ENCODE peak calls at places on chromosomes 6 and 20, in eight cellular contexts. One of them, this sample, is unnamed.

GRCh38 chr20:58100731-58101356 is 127.6 kb downstream of the ANKRD60 start:
- DNase-seq in cardiac fibroblast: no peak
- DNase-seq in uterus: no peak
- DNase-seq in IMR-90: no peak
- DNase-seq in neural crest cell: no peak
- DNase-seq in GM13976: no peak
- DNase-seq in osteocyte: peak
- DNase-seq in dorsolateral prefrontal cortex: no peak
- DNase-seq in this sample: no peak

GRCh38 chr20:51360451-51361230 is 181.9 kb downstream of the NFATC2 start:
- DNase-seq in cardiac fibroblast: peak
- DNase-seq in uterus: no peak
- DNase-seq in IMR-90: peak
- DNase-seq in neural crest cell: no peak
- DNase-seq in GM13976: no peak
- DNase-seq in osteocyte: no peak
- DNase-seq in dorsolateral prefrontal cortex: no peak
- DNase-seq in this sample: no peak

GRCh38 chr6:98526465-98526864 is 307.9 kb upstream of the POU3F2 start:
- DNase-seq in cardiac fibroblast: no peak
- DNase-seq in uterus: no peak
- DNase-seq in IMR-90: no peak
- DNase-seq in neural crest cell: no peak
- DNase-seq in GM13976: no peak
- DNase-seq in osteocyte: no peak
- DNase-seq in dorsolateral prefrontal cortex: no peak
- DNase-seq in this sample: no peak

GRCh38 chr20:48090784-48091183 is 305.5 kb upstream of the SULF2 start:
- DNase-seq in cardiac fibroblast: no peak
- DNase-seq in uterus: no peak
- DNase-seq in IMR-90: no peak
- DNase-seq in neural crest cell: no peak
- DNase-seq in GM13976: no peak
- DNase-seq in osteocyte: no peak
- DNase-seq in dorsolateral prefrontal cortex: no peak
- DNase-seq in this sample: no peak

GRCh38 chr6:26234421-26235239 is 130.4 kb upstream of the BTN3A2 start:
- DNase-seq in cardiac fibroblast: peak
- DNase-seq in uterus: peak
- DNase-seq in IMR-90: peak
- DNase-seq in neural crest cell: peak
- DNase-seq in GM13976: peak
- DNase-seq in osteocyte: no peak
- DNase-seq in dorsolateral prefrontal cortex: no peak
- DNase-seq in this sample: peak

GRCh38 chr6:109632405-109632804 is 58.6 kb downstream of the AK9 start:
- DNase-seq in cardiac fibroblast: no peak
- DNase-seq in uterus: no peak
- DNase-seq in IMR-90: no peak
- DNase-seq in neural crest cell: no peak
- DNase-seq in GM13976: no peak
- DNase-seq in osteocyte: no peak
- DNase-seq in dorsolateral prefrontal cortex: no peak
- DNase-seq in this sample: no peak

GRCh38 chr20:35947489-35947888 is 6.8 kb downstream of the SCAND1 start:
- DNase-seq in cardiac fibroblast: peak
- DNase-seq in uterus: no peak
- DNase-seq in IMR-90: peak
- DNase-seq in neural crest cell: no peak
- DNase-seq in GM13976: no peak
- DNase-seq in osteocyte: no peak
- DNase-seq in dorsolateral prefrontal cortex: no peak
- DNase-seq in this sample: no peak

GRCh38 chr6:134021396-134022122 is 30.9 kb downstream of the SLC2A12 start:
- DNase-seq in cardiac fibroblast: no peak
- DNase-seq in uterus: no peak
- DNase-seq in IMR-90: no peak
- DNase-seq in neural crest cell: no peak
- DNase-seq in GM13976: no peak
- DNase-seq in osteocyte: no peak
- DNase-seq in dorsolateral prefrontal cortex: no peak
- DNase-seq in this sample: no peak

GRCh38 chr6:21201181-21201580 is 392.4 kb upstream of the SOX4 start:
- DNase-seq in cardiac fibroblast: no peak
- DNase-seq in uterus: no peak
- DNase-seq in IMR-90: no peak
- DNase-seq in neural crest cell: no peak
- DNase-seq in GM13976: no peak
- DNase-seq in osteocyte: no peak
- DNase-seq in dorsolateral prefrontal cortex: no peak
- DNase-seq in this sample: no peak

DNA sequence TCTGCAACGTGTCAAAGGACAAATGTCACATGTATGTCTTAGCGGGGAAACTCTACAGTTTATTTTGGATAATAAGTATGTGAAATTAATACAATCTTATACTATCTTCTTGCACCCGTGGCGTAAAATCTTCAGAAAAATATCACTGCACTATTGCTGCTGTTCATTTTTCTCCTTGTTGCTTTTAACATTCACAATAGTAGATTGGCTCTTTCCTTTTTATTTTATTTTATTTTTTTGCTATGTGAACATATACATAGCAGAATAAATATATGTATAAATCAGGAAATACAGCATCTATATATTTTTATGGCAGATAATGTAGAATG is 15.4 kb downstream of the GPR31 start:
- DNase-seq in cardiac fibroblast: no peak
- DNase-seq in uterus: no peak
- DNase-seq in IMR-90: no peak
- DNase-seq in neural crest cell: no peak
- DNase-seq in GM13976: no peak
- DNase-seq in osteocyte: no peak
- DNase-seq in dorsolateral prefrontal cortex: no peak
- DNase-seq in this sample: no peak
- TF ChIP-seq CTCF in cardiac fibroblast: no peak
- TF ChIP-seq CTCF in uterus: no peak
- TF ChIP-seq CTCF in IMR-90: no peak
- TF ChIP-seq CTCF in neural crest cell: peak
- TF ChIP-seq CTCF in GM13976: no peak
- TF ChIP-seq CTCF in osteocyte: no peak
- TF ChIP-seq CTCF in dorsolateral prefrontal cortex: no peak
- TF ChIP-seq CTCF in this sample: no peak

GRCh38 chr6:40588070-40588384 is 863 bp upstream of the LRFN2 start:
- DNase-seq in cardiac fibroblast: no peak
- DNase-seq in uterus: no peak
- DNase-seq in IMR-90: no peak
- DNase-seq in neural crest cell: no peak
- DNase-seq in GM13976: no peak
- DNase-seq in osteocyte: no peak
- DNase-seq in dorsolateral prefrontal cortex: no peak
- DNase-seq in this sample: no peak
- TF ChIP-seq CTCF in cardiac fibroblast: no peak
- TF ChIP-seq CTCF in uterus: no peak
- TF ChIP-seq CTCF in IMR-90: no peak
- TF ChIP-seq CTCF in neural crest cell: no peak
- TF ChIP-seq CTCF in GM13976: no peak
- TF ChIP-seq CTCF in osteocyte: no peak
- TF ChIP-seq CTCF in dorsolateral prefrontal cortex: no peak
- TF ChIP-seq CTCF in this sample: no peak

DNA sequence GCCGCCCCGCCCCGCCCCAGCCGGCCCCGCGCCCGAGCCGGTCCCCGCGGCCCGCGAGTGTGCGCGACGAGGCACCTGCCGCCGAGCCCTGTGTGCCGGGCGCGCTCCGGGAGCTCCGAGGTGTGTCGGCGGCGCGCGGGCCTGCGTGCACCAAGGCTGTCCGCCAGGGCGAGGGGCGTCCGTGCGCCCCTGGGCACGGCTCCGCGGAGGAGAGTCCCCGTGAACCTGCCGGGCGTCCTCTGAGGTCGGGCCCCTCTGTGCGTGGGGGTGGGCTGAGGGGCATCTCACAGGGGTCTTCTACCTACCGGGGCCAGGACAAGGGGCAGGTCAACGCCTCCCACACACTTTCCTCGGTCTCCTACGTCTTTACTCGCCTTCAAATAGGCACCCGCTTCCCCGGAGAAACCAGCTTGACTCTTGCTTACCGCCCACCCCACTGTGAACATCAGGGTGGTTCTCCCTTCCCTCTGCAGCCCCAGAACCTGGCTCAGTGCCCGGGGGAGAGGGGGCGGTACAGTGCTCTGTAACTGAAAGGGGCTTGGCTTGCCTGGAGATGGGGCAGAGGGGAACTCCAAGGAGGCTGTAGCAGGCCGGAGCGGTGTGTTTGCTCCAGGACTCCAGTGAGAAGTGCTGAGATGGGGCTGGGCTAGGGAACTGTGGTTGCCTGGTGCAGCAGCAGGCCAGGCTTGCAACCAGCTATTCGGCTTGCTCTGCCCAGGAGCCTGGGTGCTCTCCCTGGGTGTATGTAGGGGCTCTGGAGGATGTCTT is at the start of gene SAMD10:
- DNase-seq in cardiac fibroblast: peak
- DNase-seq in uterus: peak
- DNase-seq in IMR-90: peak
- DNase-seq in neural crest cell: peak
- DNase-seq in GM13976: peak
- DNase-seq in osteocyte: no peak
- DNase-seq in dorsolateral prefrontal cortex: peak
- DNase-seq in this sample: no peak
- TF ChIP-seq CTCF in cardiac fibroblast: no peak
- TF ChIP-seq CTCF in uterus: no peak
- TF ChIP-seq CTCF in IMR-90: no peak
- TF ChIP-seq CTCF in neural crest cell: peak
- TF ChIP-seq CTCF in GM13976: no peak
- TF ChIP-seq CTCF in osteocyte: no peak
- TF ChIP-seq CTCF in dorsolateral prefrontal cortex: no peak
- TF ChIP-seq CTCF in this sample: no peak

DNA sequence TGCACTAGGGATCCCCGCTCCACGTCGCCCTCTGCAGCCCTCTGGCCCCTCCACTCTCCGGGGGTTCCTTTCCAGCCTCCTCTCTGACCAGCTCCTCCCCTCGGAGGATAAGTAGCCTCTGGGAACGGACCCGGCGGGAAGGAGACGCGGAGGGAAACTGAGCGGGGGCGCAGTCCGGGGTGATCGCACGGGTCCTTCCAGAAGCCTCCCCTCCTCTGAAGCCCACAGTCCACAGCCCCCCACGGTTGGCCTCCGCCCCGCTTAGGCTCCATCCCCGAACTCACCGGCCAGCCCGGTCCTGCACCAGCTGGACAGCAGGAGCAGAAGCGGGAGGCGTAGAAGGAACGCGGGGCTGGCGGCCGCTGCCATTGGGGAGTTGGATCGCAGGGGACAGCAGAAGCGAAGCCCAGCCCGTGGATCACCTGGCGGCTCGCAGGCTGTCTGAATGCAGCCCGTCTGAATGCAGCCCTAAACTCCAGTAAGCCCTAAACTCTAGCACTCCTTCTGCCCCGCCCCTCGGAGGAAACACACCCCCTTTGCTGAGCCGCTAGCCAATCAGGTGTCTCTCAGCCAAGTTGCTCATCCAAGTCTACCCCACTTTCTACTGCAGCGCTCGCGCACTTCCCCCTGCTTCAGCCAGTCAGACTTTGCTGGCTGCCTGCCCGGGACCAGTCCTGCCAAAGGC is at the start of gene RAET1G:
- DNase-seq in cardiac fibroblast: peak
- DNase-seq in uterus: peak
- DNase-seq in IMR-90: peak
- DNase-seq in neural crest cell: peak
- DNase-seq in GM13976: peak
- DNase-seq in osteocyte: peak
- DNase-seq in dorsolateral prefrontal cortex: peak
- DNase-seq in this sample: peak
- TF ChIP-seq CTCF in cardiac fibroblast: no peak
- TF ChIP-seq CTCF in uterus: no peak
- TF ChIP-seq CTCF in IMR-90: no peak
- TF ChIP-seq CTCF in neural crest cell: no peak
- TF ChIP-seq CTCF in GM13976: no peak
- TF ChIP-seq CTCF in osteocyte: no peak
- TF ChIP-seq CTCF in dorsolateral prefrontal cortex: no peak
- TF ChIP-seq CTCF in this sample: no peak

DNA sequence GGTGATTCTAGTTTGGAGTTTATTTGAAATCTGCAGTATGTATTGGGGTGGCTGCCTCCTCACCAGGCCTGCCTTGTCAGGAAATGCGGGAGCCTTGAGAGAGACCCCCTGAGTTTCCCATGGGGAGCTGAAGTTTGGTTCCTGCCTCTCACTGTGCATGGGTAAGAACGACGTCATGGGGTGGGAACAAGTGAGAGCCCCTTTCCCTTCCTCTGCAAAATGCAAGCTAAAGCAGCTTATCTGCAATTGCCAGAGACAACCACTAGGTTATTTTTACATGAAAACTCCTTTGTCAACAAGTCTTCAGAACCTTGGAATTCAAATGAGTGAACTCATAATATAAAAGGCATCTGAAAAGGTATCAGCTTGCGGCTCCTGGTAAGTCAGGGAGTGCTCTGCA is 58.4 kb downstream of the TMEM170B start:
- DNase-seq in cardiac fibroblast: no peak
- DNase-seq in uterus: no peak
- DNase-seq in IMR-90: peak
- DNase-seq in neural crest cell: no peak
- DNase-seq in GM13976: no peak
- DNase-seq in osteocyte: no peak
- DNase-seq in dorsolateral prefrontal cortex: no peak
- DNase-seq in this sample: no peak
- TF ChIP-seq CTCF in cardiac fibroblast: peak
- TF ChIP-seq CTCF in uterus: no peak
- TF ChIP-seq CTCF in IMR-90: peak
- TF ChIP-seq CTCF in neural crest cell: peak
- TF ChIP-seq CTCF in GM13976: no peak
- TF ChIP-seq CTCF in osteocyte: peak
- TF ChIP-seq CTCF in dorsolateral prefrontal cortex: no peak
- TF ChIP-seq CTCF in this sample: no peak

GRCh38 chr6:158143700-158144099 is 24.4 kb downstream of the SERAC1 start:
- DNase-seq in cardiac fibroblast: peak
- DNase-seq in uterus: no peak
- DNase-seq in IMR-90: peak
- DNase-seq in neural crest cell: no peak
- DNase-seq in GM13976: peak
- DNase-seq in osteocyte: no peak
- DNase-seq in dorsolateral prefrontal cortex: no peak
- DNase-seq in this sample: no peak
- TF ChIP-seq CTCF in cardiac fibroblast: peak
- TF ChIP-seq CTCF in uterus: no peak
- TF ChIP-seq CTCF in IMR-90: peak
- TF ChIP-seq CTCF in neural crest cell: no peak
- TF ChIP-seq CTCF in GM13976: no peak
- TF ChIP-seq CTCF in osteocyte: peak
- TF ChIP-seq CTCF in dorsolateral prefrontal cortex: no peak
- TF ChIP-seq CTCF in this sample: no peak

GRCh38 chr6:155317186-155317585 is 2.9 kb upstream of the TFB1M start:
- DNase-seq in cardiac fibroblast: peak
- DNase-seq in uterus: no peak
- DNase-seq in IMR-90: peak
- DNase-seq in neural crest cell: no peak
- DNase-seq in GM13976: no peak
- DNase-seq in osteocyte: no peak
- DNase-seq in dorsolateral prefrontal cortex: no peak
- DNase-seq in this sample: no peak
- TF ChIP-seq CTCF in cardiac fibroblast: peak
- TF ChIP-seq CTCF in uterus: no peak
- TF ChIP-seq CTCF in IMR-90: peak
- TF ChIP-seq CTCF in neural crest cell: peak
- TF ChIP-seq CTCF in GM13976: no peak
- TF ChIP-seq CTCF in osteocyte: peak
- TF ChIP-seq CTCF in dorsolateral prefrontal cortex: peak
- TF ChIP-seq CTCF in this sample: peak

GRCh38 chr20:21523398-21523868 is 9.6 kb upstream of the NKX2-2 start:
- DNase-seq in cardiac fibroblast: no peak
- DNase-seq in uterus: no peak
- DNase-seq in IMR-90: no peak
- DNase-seq in neural crest cell: no peak
- DNase-seq in GM13976: no peak
- DNase-seq in osteocyte: peak
- DNase-seq in dorsolateral prefrontal cortex: no peak
- DNase-seq in this sample: no peak
- TF ChIP-seq CTCF in cardiac fibroblast: no peak
- TF ChIP-seq CTCF in uterus: no peak
- TF ChIP-seq CTCF in IMR-90: no peak
- TF ChIP-seq CTCF in neural crest cell: no peak
- TF ChIP-seq CTCF in GM13976: no peak
- TF ChIP-seq CTCF in osteocyte: no peak
- TF ChIP-seq CTCF in dorsolateral prefrontal cortex: no peak
- TF ChIP-seq CTCF in this sample: no peak